ENCODE peak calls at places on chromosomes 11 and 22, in four cellular contexts. F is A549, C is K562, H is SK-N-SH. R is an unnamed sample.

GRCh38 chr11:64885367-64886286 is 7.2 kb upstream of the EHD1 start:
- DNase-seq in F (no peak), C (no peak), H (no peak), R (peak; percentile 82)

GRCh38 chr11:12692238-12693074 is 18.2 kb downstream of the TEAD1 start:
- DNase-seq in F (peak; percentile 75), C (no peak), H (peak; percentile 74), R (peak; percentile 94)

GRCh38 chr22:50199836-50200332 is 927 bp upstream of the SELENOO start:
- DNase-seq in F (no peak), C (no peak), H (peak; percentile 65), R (no peak)

GRCh38 chr11:12693485-12694181 is 19.4 kb downstream of the TEAD1 start:
- DNase-seq in F (peak; percentile 73), C (no peak), H (peak; percentile 34), R (peak; percentile 48)

GRCh38 chr11:36288442-36289225 is 590 bp downstream of the COMMD9 start:
- DNase-seq in F (no peak), C (peak; percentile 21), H (peak; percentile 21), R (no peak)

GRCh38 chr11:34501500-34501899 is 12.1 kb downstream of the ELF5 start:
- DNase-seq in F (no peak), C (no peak), H (no peak), R (peak; percentile 92)

GRCh38 chr11:660681-661444 is 23.8 kb downstream of the DRD4 start:
- DNase-seq in F (no peak), C (no peak), H (no peak), R (no peak)

GRCh38 chr22:25120093-25120561 is 79.5 kb upstream of the CRYBB3 start:
- DNase-seq in F (no peak), C (no peak), H (no peak), R (peak; percentile 92)

GRCh38 chr11:73195191-73196007 is 22.7 kb upstream of the P2RY2 start:
- DNase-seq in F (peak; percentile 64), C (no peak), H (no peak), R (peak; percentile 48)

GRCh38 chr22:24289138-24289537 is 18.5 kb downstream of the SPECC1L start:
- DNase-seq in F (no peak), C (no peak), H (no peak), R (no peak)

GRCh38 chr11:46002146-46002545 is 79.7 kb downstream of the LARGE2 start:
- DNase-seq in F (no peak), C (no peak), H (no peak), R (no peak)

GRCh38 chr22:44615146-44615545 is 86.9 kb upstream of the PRR5 start:
- DNase-seq in F (no peak), C (no peak), H (no peak), R (no peak)

GRCh38 chr11:77729063-77729462 is 91.5 kb downstream of the RSF1 start:
- DNase-seq in F (no peak), C (no peak), H (no peak), R (peak; percentile 82)

GRCh38 chr11:32309541-32310217 is 125.7 kb downstream of the WT1 start:
- DNase-seq in F (no peak), C (no peak), H (no peak), R (no peak)

GRCh38 chr11:74418509-74418895 is 20.3 kb upstream of the PGM2L1 start:
- DNase-seq in F (peak; percentile 64), C (no peak), H (no peak), R (peak; percentile 6)

GRCh38 chr22:43200555-43200954 is 13.6 kb upstream of the TTLL12 start:
- DNase-seq in F (no peak), C (no peak), H (no peak), R (no peak)

GRCh38 chr11:111469200-111469599 is 43.0 kb downstream of the BTG4 start:
- DNase-seq in F (no peak), C (no peak), H (no peak), R (no peak)

GRCh38 chr11:69563946-69564780 is 76.8 kb upstream of the CCND1 start:
- DNase-seq in F (no peak), C (no peak), H (no peak), R (peak; percentile 22)

GRCh38 chr11:73393479-73394415 is 17.5 kb downstream of the RELT start:
- DNase-seq in F (peak; percentile 90), C (peak; percentile 79), H (peak; percentile 94), R (peak; percentile 65)

GRCh38 chr11:104001474-104001873 is 35.0 kb upstream of the DDI1 start:
- DNase-seq in F (no peak), C (no peak), H (no peak), R (no peak)

GRCh38 chr11:71096751-71097388 is 155.5 kb downstream of the SHANK2 start:
- DNase-seq in F (no peak), C (no peak), H (no peak), R (no peak)

GRCh38 chr11:75347781-75348613 is 3.5 kb downstream of the ARRB1 start:
- DNase-seq in F (no peak), C (peak; percentile 26), H (peak; percentile 31), R (peak; percentile 64)

GRCh38 chr11:46273511-46274205 is 3.8 kb upstream of the CREB3L1 start:
- DNase-seq in F (no peak), C (no peak), H (no peak), R (peak; percentile 62)

GRCh38 chr11:17560281-17561110 is 13.4 kb downstream of the OTOG start:
- DNase-seq in F (no peak), C (no peak), H (no peak), R (no peak)

GRCh38 chr11:16184588-16184987 is 171.8 kb downstream of the SOX6 start:
- DNase-seq in F (peak; percentile 55), C (no peak), H (no peak), R (peak; percentile 94)

GRCh38 chr11:86799680-86800075 is 664 bp upstream of the PRSS23 start:
- DNase-seq in F (no peak), C (no peak), H (peak; percentile 40), R (no peak)

GRCh38 chr11:57205046-57205671 is 23.4 kb downstream of the LRRC55 start:
- DNase-seq in F (no peak), C (no peak), H (no peak), R (no peak)

GRCh38 chr22:47152938-47153337 is 390.5 kb downstream of the TBC1D22A start:
- DNase-seq in F (no peak), C (no peak), H (no peak), R (no peak)

GRCh38 chr22:36768616-36769015 is 7.3 kb downstream of the IFT27 start:
- DNase-seq in F (no peak), C (no peak), H (no peak), R (no peak)

GRCh38 chr11:44108260-44108659 is 12.8 kb downstream of the EXT2 start:
- DNase-seq in F (no peak), C (no peak), H (no peak), R (no peak)

GRCh38 chr11:131242616-131243015 is 127.8 kb upstream of the NTM start:
- DNase-seq in F (no peak), C (no peak), H (no peak), R (no peak)

GRCh38 chr11:45730014-45730413 is 64.6 kb upstream of the CHST1 start:
- DNase-seq in F (no peak), C (no peak), H (no peak), R (no peak)

GRCh38 chr11:3916962-3917361 is 61.5 kb downstream of the STIM1 start:
- DNase-seq in F (no peak), C (no peak), H (no peak), R (no peak)

GRCh38 chr11:107648247-107648646 is 57.3 kb downstream of the ELMOD1 start:
- DNase-seq in F (no peak), C (no peak), H (no peak), R (no peak)

GRCh38 chr11:111836162-111836561 is 35.2 kb downstream of the ALG9 start:
- DNase-seq in F (no peak), C (no peak), H (no peak), R (no peak)

DNA sequence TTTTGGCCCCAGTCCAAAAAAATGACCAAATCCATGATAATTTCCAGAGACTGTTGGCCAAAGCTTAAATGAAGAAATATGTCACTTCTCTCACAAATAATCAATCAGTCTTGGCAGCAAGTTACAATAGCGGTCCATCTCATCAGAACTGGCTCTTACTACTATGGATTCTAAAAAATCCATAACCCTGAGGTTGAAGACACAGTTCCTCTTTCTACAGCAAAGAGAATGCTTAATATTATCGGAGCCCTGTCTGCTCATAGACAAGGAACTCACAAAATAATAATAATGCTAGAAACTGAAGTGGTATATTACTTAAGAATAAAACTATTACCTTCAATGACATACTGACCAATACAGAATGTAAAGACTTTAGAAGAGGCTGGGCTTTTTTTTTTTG is 1.1 kb upstream of the MS4A13 start:
- DNase-seq in F (no peak), C (no peak), H (no peak), R (no peak)
- TF ChIP-seq CHD2 in F (no peak), C (no peak), H (no peak), R (no peak)

DNA sequence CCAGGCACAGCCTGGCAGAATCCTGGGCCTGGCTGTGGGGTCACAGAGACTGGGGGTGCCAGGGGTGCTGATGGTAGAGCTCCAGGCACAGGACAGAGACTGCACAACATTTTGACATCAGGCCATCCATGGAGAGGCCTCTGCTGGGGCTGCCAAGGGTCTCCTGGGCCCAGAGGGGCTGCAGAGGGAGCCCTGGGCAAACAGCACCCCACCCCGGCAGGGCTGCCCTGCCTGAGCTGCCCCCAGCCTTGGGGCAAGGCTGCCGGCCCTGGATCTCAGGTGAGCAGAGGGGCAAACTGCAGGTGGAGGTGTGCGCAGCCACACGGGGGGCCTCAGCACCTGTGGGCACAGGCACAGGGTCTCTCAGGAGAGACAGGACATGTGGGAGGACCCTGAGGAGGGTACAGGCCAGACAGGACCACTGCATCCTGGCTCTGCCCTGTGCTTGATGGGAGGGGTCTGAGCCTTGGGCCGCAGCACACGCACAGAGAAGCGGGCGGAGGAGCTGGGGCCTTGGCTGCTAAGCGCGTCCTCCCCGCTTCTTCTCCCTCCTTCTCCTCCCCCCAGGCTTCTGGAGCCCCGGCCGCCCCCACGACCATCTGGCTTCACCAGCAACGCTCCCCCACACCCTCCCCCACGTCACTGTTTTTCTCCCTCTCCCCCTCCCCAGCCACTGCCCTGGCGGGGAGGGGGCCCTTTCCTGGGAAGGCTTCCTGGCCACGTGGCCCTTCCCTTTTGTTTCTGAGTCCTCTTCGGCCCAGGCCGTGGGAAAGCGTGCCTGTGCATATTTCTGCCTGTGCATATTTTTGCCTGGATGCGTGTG is 28.0 kb downstream of the RTN4R start:
- DNase-seq in F (no peak), C (peak; percentile 81), H (peak; percentile 63), R (no peak)
- TF ChIP-seq RFX5 in F (no peak), C (no peak), H (no peak), R (no peak)

GRCh38 chr22:49018601-49019000 is 809.1 kb downstream of the BRD1 start:
- DNase-seq in F (no peak), C (no peak), H (no peak), R (no peak)
- TF ChIP-seq CHD2 in F (no peak), C (no peak), H (no peak), R (no peak)

DNA sequence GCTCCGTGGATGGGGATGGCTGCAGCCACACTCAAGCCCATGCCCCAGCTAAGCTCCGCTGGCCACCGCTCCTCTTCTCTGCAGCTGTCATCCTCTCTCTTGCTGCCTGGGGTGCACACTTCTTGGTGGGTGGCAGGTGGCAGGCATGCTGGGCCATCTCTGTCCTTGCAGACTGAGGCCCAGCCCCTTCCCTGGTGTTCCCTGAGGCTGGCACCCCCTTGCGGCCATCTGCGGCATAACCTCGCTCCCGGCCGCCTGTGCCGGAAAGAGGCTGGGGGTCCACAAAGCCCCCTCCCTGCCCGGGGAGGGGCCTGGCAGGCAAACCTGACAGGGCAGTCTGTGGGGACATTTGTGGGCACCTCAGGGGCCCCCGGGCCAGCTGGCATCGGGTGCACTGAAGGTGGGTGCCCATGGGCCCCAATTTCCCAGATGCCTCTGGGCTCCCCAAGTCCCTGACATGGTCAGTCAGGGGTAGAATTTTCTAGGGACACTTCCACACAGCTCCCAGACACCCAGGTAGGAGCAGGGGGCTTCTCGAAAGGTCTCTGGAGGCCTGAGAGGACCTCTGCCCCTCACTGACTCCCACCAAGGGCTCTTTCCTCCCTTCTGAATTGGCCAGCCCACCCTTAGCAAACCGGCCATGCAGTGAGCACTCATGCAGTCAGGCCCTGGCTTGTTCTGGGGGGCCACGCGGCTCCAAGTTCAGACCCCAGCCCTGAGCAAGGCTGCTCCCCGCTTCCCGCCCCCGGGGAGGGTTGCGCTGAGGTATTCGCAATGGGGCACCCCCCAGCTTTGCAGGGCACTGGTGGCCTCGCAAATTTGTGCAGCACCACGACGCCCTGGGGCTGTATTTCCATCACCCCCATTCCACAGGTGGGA is 23.5 kb upstream of the TH start:
- DNase-seq in F (peak; percentile 62), C (peak; percentile 79), H (peak; percentile 86), R (peak; percentile 25)
- TF ChIP-seq RFX5 in F (no peak), C (no peak), H (no peak), R (no peak)

R was measured in HepG2.